ENCODE peak calls at places on chromosomes 5 and 9, in four cellular contexts. P, S, E and H are unnamed samples.

GRCh38 chr9:136385015-136385414 is 11.5 kb upstream of the CARD9 start:
- DNase-seq in P (no peak), S (no peak), E (no peak), H (no peak)

GRCh38 chr9:136596630-136597031 is 50.8 kb upstream of the NOTCH1 start:
- DNase-seq in P (no peak), S (no peak), E (no peak), H (no peak)

GRCh38 chr5:96146675-96147074 is 185.0 kb upstream of the ELL2 start:
- DNase-seq in P (peak; percentile 93), S (no peak), E (peak; percentile 40), H (no peak)

GRCh38 chr5:4924581-4924980 is 215.5 kb upstream of the ADAMTS16 start:
- DNase-seq in P (no peak), S (no peak), E (no peak), H (no peak)

GRCh38 chr5:150398432-150399157 is 14.1 kb downstream of the CD74 start:
- DNase-seq in P (no peak), S (no peak), E (peak; percentile 89), H (no peak)

GRCh38 chr9:89433826-89434225 is 64.1 kb downstream of the SEMA4D start:
- DNase-seq in P (no peak), S (no peak), E (no peak), H (no peak)

GRCh38 chr5:143440448-143441102 is 37.1 kb upstream of the NR3C1 start:
- DNase-seq in P (no peak), S (no peak), E (peak; percentile 33), H (no peak)

GRCh38 chr9:34501889-34502425 is 20.8 kb downstream of the ENHO start:
- DNase-seq in P (peak; percentile 64), S (no peak), E (no peak), H (no peak)

GRCh38 chr9:69333716-69334115 is 8.7 kb downstream of the ENTREP1 start:
- DNase-seq in P (no peak), S (no peak), E (no peak), H (no peak)

GRCh38 chr9:126809068-126809467 is 4.2 kb downstream of the ZBTB43 start:
- DNase-seq in P (peak; percentile 47), S (no peak), E (no peak), H (no peak)

GRCh38 chr5:87393331-87393730 is 19.4 kb downstream of the CCNH start:
- DNase-seq in P (peak; percentile 89), S (no peak), E (no peak), H (no peak)

GRCh38 chr9:70672136-70672535 is 257.7 kb upstream of the KLF9 start:
- DNase-seq in P (no peak), S (no peak), E (no peak), H (no peak)

GRCh38 chr9:77830618-77831285 is 182.6 kb upstream of the GNA14 start:
- DNase-seq in P (peak; percentile 45), S (no peak), E (no peak), H (no peak)

GRCh38 chr9:78187763-78188495 is 47.9 kb upstream of the CEP78 start:
- DNase-seq in P (no peak), S (no peak), E (no peak), H (no peak)

GRCh38 chr9:96107436-96107835 is 194.5 kb downstream of the HSD17B3 start:
- DNase-seq in P (no peak), S (no peak), E (no peak), H (no peak)

GRCh38 chr9:120764476-120764875 is 28.7 kb downstream of the FBXW2 start:
- DNase-seq in P (no peak), S (no peak), E (no peak), H (no peak)

GRCh38 chr5:74516217-74516636 is 124.3 kb downstream of the ENC1 start:
- DNase-seq in P (no peak), S (no peak), E (no peak), H (no peak)

GRCh38 chr9:92808726-92809451 is 44.3 kb upstream of the BICD2 start:
- DNase-seq in P (peak; percentile 76), S (peak; percentile 44), E (peak; percentile 35), H (peak; percentile 22)

GRCh38 chr9:77750981-77751340 is 102.8 kb upstream of the GNA14 start:
- DNase-seq in P (no peak), S (no peak), E (no peak), H (no peak)

GRCh38 chr9:106869028-106869427 is 6.1 kb downstream of the ZNF462 start:
- DNase-seq in P (peak; percentile 59), S (no peak), E (no peak), H (no peak)

GRCh38 chr5:107968998-107969397 is 298.3 kb upstream of the EFNA5 start:
- DNase-seq in P (peak; percentile 54), S (no peak), E (no peak), H (no peak)

GRCh38 chr9:113875917-113876805 is at the start of gene ZNF618:
- DNase-seq in P (peak; percentile 29), S (no peak), E (peak; percentile 9), H (peak; percentile 8)

GRCh38 chr5:123273984-123274383 is 149.2 kb downstream of the CEP120 start:
- DNase-seq in P (no peak), S (no peak), E (no peak), H (no peak)

GRCh38 chr5:176658817-176659216 is 11.5 kb downstream of the TSPAN17 start:
- DNase-seq in P (peak; percentile 19), S (peak; percentile 29), E (no peak), H (no peak)

GRCh38 chr5:177469061-177469628 is 4.3 kb downstream of the DBN1 start:
- DNase-seq in P (no peak), S (no peak), E (no peak), H (no peak)

GRCh38 chr9:7489018-7489417 is 310.6 kb downstream of the DMAC1 start:
- DNase-seq in P (no peak), S (no peak), E (no peak), H (no peak)

GRCh38 chr5:5531371-5531770 is 108.9 kb downstream of the ICE1 start:
- DNase-seq in P (no peak), S (no peak), E (no peak), H (no peak)

GRCh38 chr5:40052812-40053211 is 626.9 kb upstream of the PTGER4 start:
- DNase-seq in P (no peak), S (no peak), E (no peak), H (no peak)

GRCh38 chr5:89281211-89281610 is 398.2 kb upstream of the MEF2C start:
- DNase-seq in P (no peak), S (no peak), E (no peak), H (no peak)
- H3K9me3 ChIP-seq in P (no peaks in the 10 kb centered on the region), S (no peaks in the 10 kb centered on the region), E (no peaks in the 10 kb centered on the region), H (no peaks in the 10 kb centered on the region)

GRCh38 chr9:25177858-25178257 is 500.4 kb downstream of the TUSC1 start:
- DNase-seq in P (no peak), S (no peak), E (no peak), H (no peak)
- H3K9me3 ChIP-seq in P (no peaks in the 10 kb centered on the region), S (no peaks in the 10 kb centered on the region), E (no peaks in the 10 kb centered on the region), H (no peaks in the 10 kb centered on the region)

GRCh38 chr5:1063661-1064382 is 48.0 kb downstream of the SLC12A7 start:
- DNase-seq in P (no peak), S (no peak), E (no peak), H (no peak)
- H3K9me3 ChIP-seq in P (no peaks in the 10 kb centered on the region), S (no peaks in the 10 kb centered on the region), E (no peaks in the 10 kb centered on the region), H (no peaks in the 10 kb centered on the region)

DNA sequence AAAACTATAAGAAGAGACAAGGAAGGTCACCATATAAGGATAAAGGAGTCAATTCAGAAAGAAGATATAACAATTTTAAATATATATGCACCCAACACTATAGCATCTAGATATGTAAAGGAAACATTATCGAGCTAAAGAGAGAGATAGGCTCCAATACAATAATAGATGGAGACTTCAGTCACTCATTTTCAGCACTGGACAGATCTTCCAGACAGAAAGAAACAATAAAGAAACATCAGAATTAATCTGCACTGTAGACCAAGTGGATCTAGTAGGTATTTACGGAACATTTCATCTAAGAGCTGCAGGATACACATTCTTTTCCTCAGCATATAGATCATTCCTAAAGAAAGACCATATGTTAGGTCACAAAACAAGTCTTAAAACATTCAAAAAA is 463.5 kb downstream of the KCTD16 start:
- DNase-seq in P (no peak), S (no peak), E (no peak), H (no peak)
- H3K9me3 ChIP-seq in P (no peaks in the 10 kb centered on the region), S (no peaks in the 10 kb centered on the region), E (no peaks in the 10 kb centered on the region), H (no peaks in the 10 kb centered on the region)

DNA sequence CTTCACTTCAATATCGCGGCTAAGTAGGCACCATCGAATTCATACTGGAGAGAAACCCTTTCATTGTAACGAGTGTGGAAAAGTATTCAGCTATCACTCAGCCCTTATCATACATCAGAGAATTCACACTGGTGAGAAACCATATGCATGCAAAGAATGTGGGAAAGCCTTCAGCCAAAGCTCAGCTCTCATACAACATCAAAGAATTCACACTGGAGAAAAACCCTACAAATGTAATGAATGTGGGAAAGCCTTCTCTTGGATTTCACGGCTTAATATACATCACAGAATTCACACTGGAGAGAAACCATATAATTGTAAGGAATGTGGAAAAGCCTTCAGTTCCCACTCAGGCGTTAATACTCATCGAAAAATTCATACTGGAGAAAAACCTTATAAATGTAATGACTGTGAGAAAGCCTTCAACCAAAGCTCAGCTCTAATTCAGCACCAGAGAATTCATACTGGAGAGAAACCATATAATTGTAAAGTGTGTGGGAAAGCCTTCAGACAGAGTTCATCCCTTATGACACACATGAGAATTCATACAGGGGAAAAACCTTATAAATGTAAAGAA is 9.5 kb downstream of the ZNF879 start:
- DNase-seq in P (peak; percentile 5), S (no peak), E (no peak), H (no peak)
- H3K9me3 ChIP-seq in P (peaks cover 1% of the 10 kb centered on the region), S (peaks cover 54% of the 10 kb centered on the region), E (no peaks in the 10 kb centered on the region), H (peaks cover 64% of the 10 kb centered on the region)

DNA sequence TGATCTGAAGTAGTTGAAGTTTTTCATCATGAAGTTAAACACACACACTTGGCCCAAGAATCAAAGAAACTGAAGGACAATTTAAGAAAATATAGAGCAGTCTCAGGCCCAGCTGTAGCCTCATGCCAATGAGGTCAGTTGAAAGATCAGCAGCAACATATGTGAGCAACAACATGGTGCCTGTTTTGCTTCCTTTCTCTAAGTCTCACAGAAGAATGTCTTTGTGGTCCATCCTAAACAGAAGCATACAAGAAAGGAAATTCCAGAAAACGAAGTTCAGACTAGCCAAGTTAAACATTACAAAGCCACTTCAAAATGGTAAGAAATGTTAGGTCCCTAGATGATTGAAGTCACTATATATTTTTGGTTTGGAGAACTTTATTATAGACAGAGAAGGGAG is 1737.3 kb downstream of the MAT2B start:
- DNase-seq in P (no peak), S (no peak), E (no peak), H (no peak)
- H3K9me3 ChIP-seq in P (no peaks in the 10 kb centered on the region), S (no peaks in the 10 kb centered on the region), E (no peaks in the 10 kb centered on the region), H (no peaks in the 10 kb centered on the region)

GRCh38 chr5:179262126-179262920 is 82.9 kb downstream of the ADAMTS2 start:
- DNase-seq in P (no peak), S (no peak), E (no peak), H (no peak)

GRCh38 chr5:179263391-179264052 is 81.7 kb downstream of the ADAMTS2 start:
- DNase-seq in P (no peak), S (no peak), E (no peak), H (no peak)

GRCh38 chr5:179265529-179266290 is 79.6 kb downstream of the ADAMTS2 start:
- DNase-seq in P (peak; percentile 99), S (no peak), E (no peak), H (no peak)

GRCh38 chr5:179264641-179265528 is 80.4 kb downstream of the ADAMTS2 start:
- DNase-seq in P (no peak), S (no peak), E (no peak), H (no peak)

DNA sequence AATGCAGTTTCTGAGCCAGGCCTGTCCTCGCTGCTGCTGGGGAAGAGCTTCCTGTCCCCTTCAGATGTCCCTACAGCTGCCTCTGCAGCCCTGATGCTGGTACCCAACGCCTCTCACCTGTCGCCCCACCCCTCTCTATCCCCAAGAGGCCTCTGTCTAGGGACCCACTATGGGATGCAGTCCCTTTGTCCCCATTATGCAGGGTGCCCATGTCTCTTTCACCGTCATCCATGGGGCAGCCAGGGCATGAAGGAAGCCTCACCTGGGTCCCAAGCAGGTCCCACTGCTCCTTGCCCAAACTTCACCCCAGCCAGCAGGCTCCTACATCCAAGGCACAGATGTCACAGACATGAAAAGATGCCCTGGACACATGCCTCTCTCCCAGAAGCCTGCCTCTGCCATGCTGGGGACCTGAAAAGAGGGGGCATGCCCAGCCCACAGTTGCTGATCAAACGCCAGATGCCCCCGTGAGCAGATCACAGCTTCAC is 81.2 kb downstream of the ADAMTS2 start:
- DNase-seq in P (no peak), S (no peak), E (no peak), H (no peak)
- H3K9me3 ChIP-seq in P (no peaks in the 10 kb centered on the region), S (no peaks in the 10 kb centered on the region), E (no peaks in the 10 kb centered on the region), H (no peaks in the 10 kb centered on the region)